ENCODE peak calls at places on chromosomes 4 and X, in five cellular contexts. J, S, L, D and T are unnamed samples.

GRCh38 chr4:69497886-69498395 is 2.2 kb upstream of the UGT2B4 start:
- DNase-seq in J (no peak), L (no peak), S (no peak), D (no peak), T (no peak)

GRCh38 chr4:164935363-164935762 is 42.1 kb downstream of the TRIM61 start:
- DNase-seq in D (peak; percentile 17), L (peak; percentile 51), S (no peak), J (no peak), T (no peak)

GRCh38 chrX:136166221-136166855 is 19.0 kb downstream of the FHL1 start:
- DNase-seq in D (no peak), L (no peak), S (no peak), J (peak; percentile 55), T (peak; percentile 17)

GRCh38 chr4:4428966-4429875 is 42.3 kb downstream of the NSG1 start:
- DNase-seq in L (no peak), J (no peak), S (no peak), D (no peak), T (no peak)

GRCh38 chrX:147914609-147915008 is 2.9 kb downstream of the FMR1 start:
- DNase-seq in S (no peak), J (no peak), L (no peak), D (no peak), T (no peak)

GRCh38 chr4:11618666-11619282 is 190.1 kb upstream of the HS3ST1 start:
- DNase-seq in D (no peak), S (no peak), J (no peak), L (no peak), T (no peak)

GRCh38 chrX:45774961-45775360 is 574.3 kb upstream of the DIPK2B start:
- DNase-seq in J (peak; percentile 81), L (no peak), D (no peak), S (no peak), T (no peak)

GRCh38 chr4:10079256-10079655 is 37.3 kb downstream of the WDR1 start:
- DNase-seq in L (no peak), S (no peak), D (no peak), J (no peak), T (no peak)

GRCh38 chr4:32025840-32026459 is 1305.8 kb downstream of the PCDH7 start:
- DNase-seq in L (no peak), J (no peak), D (no peak), S (peak; percentile 18), T (no peak)

GRCh38 chr4:182540496-182540895 is 297.3 kb downstream of the TENM3 start:
- DNase-seq in S (no peak), J (no peak), L (no peak), D (no peak), T (no peak)

GRCh38 chrX:23548164-23548563 is 119.1 kb upstream of the PRDX4 start:
- DNase-seq in J (no peak), L (no peak), D (no peak), S (no peak), T (no peak)

GRCh38 chr4:95675623-95676022 is 126.8 kb upstream of the UNC5C start:
- DNase-seq in L (no peak), J (no peak), S (no peak), D (no peak), T (no peak)

GRCh38 chr4:182584016-182584415 is 333.2 kb downstream of the DCTD start:
- DNase-seq in L (no peak), D (no peak), S (no peak), J (no peak), T (no peak)

GRCh38 chr4:39786838-39787237 is 88.9 kb downstream of the UBE2K start:
- DNase-seq in D (no peak), S (no peak), L (no peak), J (no peak), T (no peak)

GRCh38 chr4:140186651-140187315 is 32.8 kb upstream of the MAML3 start:
- DNase-seq in L (no peak), J (peak; percentile 67), D (no peak), S (peak; percentile 22), T (no peak)

GRCh38 chr4:73257995-73258667 is 467 bp downstream of the ANKRD17 start:
- DNase-seq in S (peak; percentile 8), L (no peak), D (peak; percentile 57), J (peak; percentile 32), T (peak; percentile 60)

GRCh38 chr4:164529486-164529885 is 224.4 kb upstream of the SMIM31 start:
- DNase-seq in J (no peak), L (no peak), D (no peak), S (no peak), T (no peak)

GRCh38 chr4:36328130-36328529 is 46.7 kb downstream of the DTHD1 start:
- DNase-seq in J (no peak), D (no peak), L (no peak), S (no peak), T (no peak)

GRCh38 chr4:186717556-186717955 is 6.1 kb downstream of the FAT1 start:
- DNase-seq in L (no peak), D (no peak), S (no peak), J (no peak), T (no peak)

GRCh38 chrX:105315301-105315700 is 94.8 kb upstream of the TEX13A start:
- DNase-seq in L (no peak), D (no peak), J (peak; percentile 10), S (no peak), T (no peak)

GRCh38 chrX:14064632-14065432 is 35.1 kb upstream of the GEMIN8 start:
- DNase-seq in L (no peak), S (peak; percentile 55), J (peak; percentile 51), D (no peak), T (peak; percentile 85)

GRCh38 chrX:53284684-53285447 is 3.5 kb upstream of the IQSEC2 start:
- DNase-seq in S (peak; percentile 60), L (peak; percentile 8), D (peak; percentile 83), J (peak; percentile 36), T (peak; percentile 78)

GRCh38 chr4:5797866-5798265 is 86.9 kb downstream of the EVC start:
- DNase-seq in L (no peak), D (no peak), J (no peak), S (no peak), T (no peak)

GRCh38 chr4:8123389-8123788 is 35.2 kb downstream of the ABLIM2 start:
- DNase-seq in S (no peak), L (no peak), D (peak; percentile 75), J (no peak), T (no peak)

GRCh38 chr4:44425614-44426208 is 22.9 kb downstream of the KCTD8 start:
- DNase-seq in S (no peak), J (peak; percentile 2), L (no peak), D (peak; percentile 2), T (no peak)

DNA sequence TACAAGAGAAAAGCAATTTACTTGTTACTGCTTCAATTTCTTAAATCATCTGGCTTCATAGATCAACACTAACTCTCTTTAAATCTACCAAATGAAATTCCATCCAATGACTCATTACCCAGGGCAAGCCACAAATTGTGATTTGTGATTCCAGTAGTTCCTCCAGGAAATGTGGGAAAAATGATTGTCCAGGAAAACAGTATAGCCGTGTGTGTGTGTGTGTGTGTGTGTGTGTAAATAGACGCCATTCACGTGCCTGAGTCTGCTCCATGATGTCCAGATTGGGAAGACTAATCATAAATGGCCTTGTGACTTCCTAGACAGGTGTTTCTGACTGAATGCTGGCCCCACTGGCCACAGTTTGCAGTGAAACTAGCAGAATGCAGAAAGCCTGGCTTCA is 121.3 kb downstream of the HS6ST2 start:
- DNase-seq in S (no peak), L (no peak), J (no peak), D (no peak), T (no peak)
- TF ChIP-seq RCOR1 in S (no peak), L (no peak), J (no peak), D (no peak), T (no peak)

DNA sequence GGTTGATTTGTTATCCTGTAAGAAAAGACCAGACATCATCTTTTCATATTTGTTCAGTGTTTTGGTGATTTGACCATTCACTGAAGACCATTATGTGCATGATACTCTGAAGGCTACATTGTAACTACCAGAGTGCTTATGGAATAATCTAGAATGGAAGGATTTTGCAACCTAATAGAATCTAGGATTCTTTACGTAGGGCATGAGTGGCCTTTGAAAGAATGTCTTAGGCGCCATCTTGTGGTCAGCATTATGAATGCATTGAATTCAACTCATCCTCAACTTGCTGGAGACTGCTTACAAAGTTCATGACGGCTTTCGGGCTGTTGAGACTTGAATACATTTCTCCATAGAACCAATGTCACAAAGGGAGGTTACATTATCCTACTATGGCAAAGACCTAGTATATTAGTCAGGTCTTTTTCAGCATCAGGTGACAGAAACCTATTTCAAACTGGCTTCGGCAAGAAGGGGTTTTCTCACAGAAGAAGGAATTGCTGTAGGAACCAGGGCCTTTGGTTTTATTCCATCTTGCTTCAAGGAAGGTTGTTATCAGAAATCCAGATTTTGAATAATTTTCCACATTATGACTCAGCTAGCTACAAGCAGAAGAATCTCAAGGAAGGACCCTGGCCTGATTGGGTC is 104.1 kb downstream of the GPAT3 start:
- DNase-seq in J (peak; percentile 80), S (peak; percentile 46), L (peak; percentile 42), D (peak; percentile 47), T (peak; percentile 63)
- TF ChIP-seq RCOR1 in J (no peak), S (no peak), L (no peak), D (no peak), T (peak; percentile 49)

GRCh38 chr4:25030283-25031076 is at the start of gene LGI2:
- DNase-seq in J (no peak), S (no peak), L (no peak), D (peak; percentile 79), T (no peak)

GRCh38 chr4:25031077-25031606 is 396 bp upstream of the LGI2 start:
- DNase-seq in J (no peak), L (no peak), S (peak; percentile 8), D (peak; percentile 56), T (no peak)

GRCh38 chr4:25032126-25032525 is 1.4 kb upstream of the LGI2 start:
- DNase-seq in S (peak; percentile 16), J (peak; percentile 5), L (no peak), D (peak; percentile 13), T (no peak)

DNA sequence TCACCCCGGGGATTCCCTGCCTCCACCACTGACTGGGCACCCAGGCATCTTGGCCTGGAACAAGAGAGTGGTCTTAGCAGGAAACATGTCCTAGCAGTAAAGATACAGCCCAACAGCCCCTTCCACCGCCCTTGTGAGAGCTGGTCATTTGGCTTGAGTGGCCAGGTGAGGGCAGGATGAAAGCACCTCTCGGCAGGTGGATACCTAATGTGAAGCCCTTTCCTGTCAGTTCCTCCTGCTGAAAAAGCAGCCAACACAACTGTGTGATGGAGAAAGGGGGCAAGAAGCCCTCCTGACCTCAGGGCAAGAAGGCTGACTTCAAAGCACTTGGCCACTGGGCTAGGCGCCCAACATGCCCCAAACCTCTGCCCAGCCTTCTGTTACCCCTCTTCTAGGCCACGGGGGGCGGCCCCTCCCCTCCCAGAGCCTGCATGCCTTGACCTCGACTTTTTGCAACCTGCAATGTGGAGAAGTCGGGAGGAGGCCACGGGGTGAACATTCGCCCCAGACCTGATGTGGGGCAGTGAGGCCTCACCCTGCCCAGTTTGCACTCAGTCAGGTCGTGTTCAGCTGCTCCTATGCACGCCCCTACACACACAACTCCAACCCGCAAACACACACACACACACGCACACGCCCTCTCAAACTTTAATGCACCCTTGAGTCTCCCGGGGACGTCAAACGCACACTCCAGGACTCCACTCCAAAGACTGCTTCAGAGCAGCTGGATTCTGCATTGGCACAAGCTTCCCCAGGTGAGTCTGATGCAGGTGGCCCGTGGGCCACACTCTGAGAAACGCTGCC is 1.1 kb downstream of the LGI2 start:
- DNase-seq in D (peak; percentile 9), J (no peak), S (no peak), L (no peak), T (no peak)
- TF ChIP-seq RCOR1 in D (no peak), J (no peak), S (no peak), L (no peak), T (no peak)

DNA sequence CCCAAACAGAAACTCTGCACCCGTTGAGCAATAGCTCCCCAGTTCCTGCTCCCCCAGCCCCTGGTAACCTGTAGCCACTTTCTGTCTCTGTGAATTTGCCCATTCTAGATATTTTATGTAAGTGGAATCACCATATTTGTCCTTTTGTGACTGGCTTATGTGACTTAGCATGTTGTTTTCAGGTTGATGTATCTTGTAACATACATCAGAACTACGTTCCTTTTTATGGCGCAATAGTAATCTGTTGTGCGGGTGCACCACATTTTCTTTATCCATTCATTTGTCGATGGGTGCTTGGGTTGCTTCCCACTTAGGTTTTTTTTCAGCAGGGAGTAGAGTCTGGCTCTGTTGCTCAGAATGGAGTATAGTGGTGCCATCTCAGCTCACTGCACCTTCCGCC is 6.6 kb upstream of the PDZD4 start:
- DNase-seq in D (no peak), S (no peak), J (no peak), L (no peak), T (no peak)
- TF ChIP-seq RCOR1 in D (no peak), S (no peak), J (no peak), L (no peak), T (no peak)